ENCODE peak calls at places on chromosomes 12 and 14, in nine cellular contexts. D is IMR-90, N is stomach, K is Peyer's patch, W is testis, R is K562, F is right lobe of liver, I is body of pancreas, E is upper lobe of left lung. X is an unnamed sample.

GRCh38 chr14:66383271-66383670 is 102.9 kb upstream of the CCDC196 start:
- DNase-seq in F (no peak), N (no peak), W (no peak), I (no peak), E (no peak), K (no peak), R (no peak), D (no peak), X (no peak)

GRCh38 chr12:9868271-9868815 is 811 bp downstream of the CLEC2B start:
- DNase-seq in R (no peak), N (no peak), W (no peak), F (no peak), D (no peak), E (no peak), K (no peak), I (no peak), X (no peak)

GRCh38 chr14:77140937-77141591 is 527 bp downstream of the ZDHHC22 start:
- DNase-seq in R (peak; percentile 44), I (no peak), K (no peak), F (no peak), W (no peak), D (peak; percentile 18), E (peak; percentile 85), N (no peak), X (no peak)

GRCh38 chr12:131640436-131640969 is 70.4 kb upstream of the SFSWAP start:
- DNase-seq in W (no peak), R (no peak), I (no peak), E (no peak), D (no peak), F (no peak), K (no peak), N (no peak), X (no peak)

GRCh38 chr14:70999117-70999516 is 91.9 kb downstream of the PCNX1 start:
- DNase-seq in K (no peak), R (no peak), I (no peak), W (no peak), F (no peak), D (no peak), E (no peak), N (no peak), X (no peak)

GRCh38 chr12:65323025-65323424 is 44.5 kb downstream of the MSRB3 start:
- DNase-seq in N (no peak), D (no peak), F (no peak), R (no peak), W (no peak), K (peak; percentile 52), I (peak; percentile 41), E (no peak), X (no peak)

GRCh38 chr12:54017027-54017788 is 8.4 kb downstream of the HOXC8 start:
- DNase-seq in N (no peak), R (peak; percentile 35), E (peak; percentile 35), D (no peak), K (no peak), F (no peak), W (no peak), I (no peak), X (no peak)

GRCh38 chr14:103847439-103847953 is at the start of gene PPP1R13B:
- DNase-seq in R (peak; percentile 97), I (peak; percentile 96), W (peak; percentile 93), F (peak; percentile 96), D (peak; percentile 71), E (peak; percentile 99), K (peak; percentile 97), N (peak; percentile 96), X (peak; percentile 98)

GRCh38 chr12:55978393-55978792 is 4.5 kb downstream of the RAB5B start:
- DNase-seq in I (no peak), D (no peak), E (no peak), N (no peak), F (no peak), W (no peak), K (no peak), R (no peak), X (no peak)

GRCh38 chr12:24894869-24895268 is 54.0 kb downstream of the BCAT1 start:
- DNase-seq in I (no peak), E (no peak), D (no peak), R (no peak), K (no peak), W (no peak), F (no peak), N (no peak), X (no peak)

GRCh38 chr14:63542231-63542999 is 762 bp downstream of the PPP2R5E start:
- DNase-seq in W (peak; percentile 26), I (peak; percentile 16), K (peak; percentile 53), F (peak; percentile 48), N (no peak), R (peak; percentile 22), E (no peak), D (no peak), X (peak; percentile 14)

GRCh38 chr12:124480469-124481256 is 86.7 kb downstream of the NCOR2 start:
- DNase-seq in I (peak; percentile 68), E (peak; percentile 76), R (no peak), D (peak; percentile 47), K (peak; percentile 75), W (peak; percentile 89), F (no peak), N (peak; percentile 69), X (no peak)

GRCh38 chr12:119642986-119643385 is 24.9 kb upstream of the PRKAB1 start:
- DNase-seq in K (no peak), N (no peak), R (peak; percentile 29), I (no peak), D (no peak), W (peak; percentile 20), F (no peak), E (no peak), X (no peak)

GRCh38 chr12:96239711-96240234 is 45.6 kb downstream of the ELK3 start:
- DNase-seq in D (no peak), N (no peak), R (no peak), K (no peak), I (no peak), E (peak; percentile 56), F (no peak), W (no peak), X (no peak)

GRCh38 chr12:8992086-8992409 is 2.7 kb downstream of the KLRG1 start:
- DNase-seq in E (no peak), W (no peak), K (no peak), F (no peak), I (no peak), R (no peak), D (no peak), N (no peak), X (no peak)

GRCh38 chr12:92538970-92539749 is 163.6 kb upstream of the PLEKHG7 start:
- DNase-seq in R (no peak), N (no peak), E (no peak), I (peak; percentile 67), D (peak; percentile 80), W (no peak), F (no peak), K (no peak), X (no peak)

GRCh38 chr12:56510786-56511185 is 10.8 kb upstream of the RBMS2 start:
- DNase-seq in K (no peak), I (no peak), N (no peak), W (no peak), E (peak; percentile 60), F (no peak), R (no peak), D (no peak), X (no peak)

GRCh38 chr14:77206877-77207389 is 25.3 kb downstream of the TMEM63C start:
- DNase-seq in K (no peak), I (no peak), N (no peak), D (no peak), R (no peak), F (no peak), W (no peak), E (no peak), X (no peak)

GRCh38 chr14:59215353-59215752 is 26.9 kb downstream of the DAAM1 start:
- DNase-seq in I (peak; percentile 85), K (peak; percentile 51), W (peak; percentile 81), D (peak; percentile 77), N (peak; percentile 85), F (peak; percentile 91), E (peak; percentile 81), R (no peak), X (peak; percentile 95)

GRCh38 chr12:94593822-94594442 is 56.4 kb downstream of the TMCC3 start:
- DNase-seq in R (no peak), I (no peak), F (no peak), N (no peak), D (no peak), E (no peak), W (no peak), K (no peak), X (no peak)

GRCh38 chr12:109923038-109923437 is 23.0 kb downstream of the TCHP start:
- DNase-seq in F (no peak), E (no peak), I (no peak), D (no peak), W (no peak), N (no peak), K (no peak), R (no peak), X (no peak)

GRCh38 chr14:87888136-87888999 is 104.6 kb downstream of the GALC start:
- DNase-seq in K (no peak), D (no peak), I (peak; percentile 10), W (peak; percentile 77), R (peak; percentile 32), N (no peak), E (no peak), F (no peak), X (no peak)
- TF ChIP-seq CTCF in K (no peak), D (peak; percentile 26), I (no peak), W (peak; percentile 7), R (peak; percentile 52), N (no peak), E (no peak), F (peak; percentile 40), X (no peak)

GRCh38 chr12:479161-479560 is 19.4 kb downstream of the B4GALNT3 start:
- DNase-seq in D (no peak), I (no peak), F (no peak), W (no peak), R (no peak), N (no peak), E (no peak), K (no peak), X (peak; percentile 72)
- TF ChIP-seq POLR2A in D (no peak), I (no peak), F (no peak), W (no peak), R (no peak), N (no peak), E (no peak), K (no peak), X (no peak)

GRCh38 chr14:69615471-69616407 is 4.3 kb downstream of the SUSD6 start:
- DNase-seq in I (peak; percentile 48), W (peak; percentile 79), D (peak; percentile 84), R (no peak), F (peak; percentile 65), K (peak; percentile 86), E (no peak), N (peak; percentile 49), X (no peak)
- TF ChIP-seq CTCF in I (peak; percentile 21), W (no peak), D (no peak), R (no peak), F (no peak), K (no peak), E (no peak), N (no peak), X (no peak)

GRCh38 chr14:75283884-75284563 is 5.4 kb downstream of the FOS start:
- DNase-seq in F (no peak), W (no peak), E (no peak), K (peak; percentile 78), N (peak; percentile 60), I (peak; percentile 75), R (peak; percentile 19), D (peak; percentile 51), X (no peak)
- TF ChIP-seq POLR2A in F (no peak), W (no peak), E (no peak), K (peak; percentile 45), N (no peak), I (peak; percentile 5), R (no peak), D (no peak), X (no peak)

X was measured in lower leg skin.